ENCODE peak calls at places on chromosomes 6 and 20, in ten cellular contexts. One of them, this sample, is unnamed.

GRCh38 chr6:152368761-152369624 is 268.2 kb downstream of the SYNE1 start:
- DNase-seq in hepatic stellate cell: no peak
- DNase-seq in stimulated activated CD4-positive, alpha-beta T cell treated with anti-CD3 and anti-CD28 coated beads, TNF-alpha, amount 100 ng/mL, for 4 hours: no peak
- DNase-seq in IMR-90: peak; percentile 35
- DNase-seq in amniotic stem cell: no peak
- DNase-seq in AG04449: no peak
- DNase-seq in GM19239: no peak
- DNase-seq in CD8-positive, alpha-beta T cell: no peak
- DNase-seq in lung microvascular endothelial cell: peak; percentile 15
- DNase-seq in activated CD4-positive, alpha-beta T cell treated with anti-CD3 and anti-CD28 coated beads, Interleukin-2, amount 50 U/mL, for 1 hour: no peak
- DNase-seq in this sample: no peak

GRCh38 chr20:4064118-4064962 is 49.0 kb upstream of the RNF24 start:
- DNase-seq in lung microvascular endothelial cell: peak; percentile 97
- DNase-seq in GM19239: no peak
- DNase-seq in activated CD4-positive, alpha-beta T cell treated with anti-CD3 and anti-CD28 coated beads, Interleukin-2, amount 50 U/mL, for 1 hour: no peak
- DNase-seq in AG04449: no peak
- DNase-seq in amniotic stem cell: peak; percentile 74
- DNase-seq in CD8-positive, alpha-beta T cell: no peak
- DNase-seq in IMR-90: peak; percentile 93
- DNase-seq in stimulated activated CD4-positive, alpha-beta T cell treated with anti-CD3 and anti-CD28 coated beads, TNF-alpha, amount 100 ng/mL, for 4 hours: no peak
- DNase-seq in hepatic stellate cell: peak; percentile 86
- DNase-seq in this sample: peak; percentile 89

GRCh38 chr6:16901777-16902176 is 140.5 kb upstream of the ATXN1 start:
- DNase-seq in lung microvascular endothelial cell: peak; percentile 7
- DNase-seq in stimulated activated CD4-positive, alpha-beta T cell treated with anti-CD3 and anti-CD28 coated beads, TNF-alpha, amount 100 ng/mL, for 4 hours: no peak
- DNase-seq in IMR-90: peak; percentile 61
- DNase-seq in amniotic stem cell: no peak
- DNase-seq in AG04449: no peak
- DNase-seq in activated CD4-positive, alpha-beta T cell treated with anti-CD3 and anti-CD28 coated beads, Interleukin-2, amount 50 U/mL, for 1 hour: no peak
- DNase-seq in GM19239: no peak
- DNase-seq in hepatic stellate cell: no peak
- DNase-seq in CD8-positive, alpha-beta T cell: no peak
- DNase-seq in this sample: peak; percentile 64

GRCh38 chr20:36120241-36120640 is 34.3 kb upstream of the EPB41L1 start:
- DNase-seq in hepatic stellate cell: no peak
- DNase-seq in GM19239: no peak
- DNase-seq in stimulated activated CD4-positive, alpha-beta T cell treated with anti-CD3 and anti-CD28 coated beads, TNF-alpha, amount 100 ng/mL, for 4 hours: no peak
- DNase-seq in IMR-90: no peak
- DNase-seq in CD8-positive, alpha-beta T cell: no peak
- DNase-seq in activated CD4-positive, alpha-beta T cell treated with anti-CD3 and anti-CD28 coated beads, Interleukin-2, amount 50 U/mL, for 1 hour: no peak
- DNase-seq in lung microvascular endothelial cell: no peak
- DNase-seq in AG04449: no peak
- DNase-seq in amniotic stem cell: no peak
- DNase-seq in this sample: no peak

GRCh38 chr20:56343861-56344381 is 14.9 kb upstream of the FAM210B start:
- DNase-seq in hepatic stellate cell: peak; percentile 59
- DNase-seq in activated CD4-positive, alpha-beta T cell treated with anti-CD3 and anti-CD28 coated beads, Interleukin-2, amount 50 U/mL, for 1 hour: peak; percentile 12
- DNase-seq in CD8-positive, alpha-beta T cell: peak; percentile 33
- DNase-seq in amniotic stem cell: peak; percentile 6
- DNase-seq in lung microvascular endothelial cell: peak; percentile 56
- DNase-seq in AG04449: no peak
- DNase-seq in IMR-90: peak; percentile 24
- DNase-seq in GM19239: peak; percentile 34
- DNase-seq in stimulated activated CD4-positive, alpha-beta T cell treated with anti-CD3 and anti-CD28 coated beads, TNF-alpha, amount 100 ng/mL, for 4 hours: peak; percentile 17
- DNase-seq in this sample: peak; percentile 51

GRCh38 chr20:5135363-5136012 is 8.7 kb downstream of the CDS2 start:
- DNase-seq in IMR-90: no peak
- DNase-seq in amniotic stem cell: no peak
- DNase-seq in lung microvascular endothelial cell: no peak
- DNase-seq in activated CD4-positive, alpha-beta T cell treated with anti-CD3 and anti-CD28 coated beads, Interleukin-2, amount 50 U/mL, for 1 hour: no peak
- DNase-seq in GM19239: no peak
- DNase-seq in stimulated activated CD4-positive, alpha-beta T cell treated with anti-CD3 and anti-CD28 coated beads, TNF-alpha, amount 100 ng/mL, for 4 hours: no peak
- DNase-seq in hepatic stellate cell: no peak
- DNase-seq in CD8-positive, alpha-beta T cell: no peak
- DNase-seq in AG04449: no peak
- DNase-seq in this sample: no peak

GRCh38 chr6:135686784-135687301 is 164.7 kb upstream of the PDE7B start:
- DNase-seq in CD8-positive, alpha-beta T cell: no peak
- DNase-seq in IMR-90: peak; percentile 60
- DNase-seq in lung microvascular endothelial cell: peak; percentile 62
- DNase-seq in hepatic stellate cell: no peak
- DNase-seq in GM19239: no peak
- DNase-seq in amniotic stem cell: no peak
- DNase-seq in stimulated activated CD4-positive, alpha-beta T cell treated with anti-CD3 and anti-CD28 coated beads, TNF-alpha, amount 100 ng/mL, for 4 hours: no peak
- DNase-seq in activated CD4-positive, alpha-beta T cell treated with anti-CD3 and anti-CD28 coated beads, Interleukin-2, amount 50 U/mL, for 1 hour: no peak
- DNase-seq in AG04449: peak; percentile 49
- DNase-seq in this sample: no peak

GRCh38 chr6:158565482-158566040 is 5.7 kb downstream of the TMEM181 start:
- DNase-seq in CD8-positive, alpha-beta T cell: no peak
- DNase-seq in lung microvascular endothelial cell: no peak
- DNase-seq in stimulated activated CD4-positive, alpha-beta T cell treated with anti-CD3 and anti-CD28 coated beads, TNF-alpha, amount 100 ng/mL, for 4 hours: no peak
- DNase-seq in AG04449: no peak
- DNase-seq in GM19239: no peak
- DNase-seq in hepatic stellate cell: no peak
- DNase-seq in activated CD4-positive, alpha-beta T cell treated with anti-CD3 and anti-CD28 coated beads, Interleukin-2, amount 50 U/mL, for 1 hour: no peak
- DNase-seq in IMR-90: no peak
- DNase-seq in amniotic stem cell: no peak
- DNase-seq in this sample: no peak

GRCh38 chr6:73521351-73522254 is 771 bp upstream of the EEF1A1 start:
- DNase-seq in activated CD4-positive, alpha-beta T cell treated with anti-CD3 and anti-CD28 coated beads, Interleukin-2, amount 50 U/mL, for 1 hour: no peak
- DNase-seq in GM19239: no peak
- DNase-seq in lung microvascular endothelial cell: peak; percentile 84
- DNase-seq in stimulated activated CD4-positive, alpha-beta T cell treated with anti-CD3 and anti-CD28 coated beads, TNF-alpha, amount 100 ng/mL, for 4 hours: peak; percentile 71
- DNase-seq in AG04449: no peak
- DNase-seq in IMR-90: peak; percentile 91
- DNase-seq in CD8-positive, alpha-beta T cell: peak; percentile 67
- DNase-seq in amniotic stem cell: peak; percentile 67
- DNase-seq in hepatic stellate cell: peak; percentile 83
- DNase-seq in this sample: peak; percentile 33

GRCh38 chr20:62671765-62672164 is 29.5 kb downstream of the SLCO4A1 start:
- DNase-seq in lung microvascular endothelial cell: no peak
- DNase-seq in amniotic stem cell: no peak
- DNase-seq in activated CD4-positive, alpha-beta T cell treated with anti-CD3 and anti-CD28 coated beads, Interleukin-2, amount 50 U/mL, for 1 hour: no peak
- DNase-seq in GM19239: no peak
- DNase-seq in stimulated activated CD4-positive, alpha-beta T cell treated with anti-CD3 and anti-CD28 coated beads, TNF-alpha, amount 100 ng/mL, for 4 hours: no peak
- DNase-seq in CD8-positive, alpha-beta T cell: no peak
- DNase-seq in IMR-90: no peak
- DNase-seq in hepatic stellate cell: no peak
- DNase-seq in AG04449: no peak
- DNase-seq in this sample: no peak

GRCh38 chr6:111925296-111925695 is 52.0 kb upstream of the FYN start:
- DNase-seq in CD8-positive, alpha-beta T cell: no peak
- DNase-seq in amniotic stem cell: no peak
- DNase-seq in GM19239: no peak
- DNase-seq in AG04449: no peak
- DNase-seq in hepatic stellate cell: peak; percentile 70
- DNase-seq in stimulated activated CD4-positive, alpha-beta T cell treated with anti-CD3 and anti-CD28 coated beads, TNF-alpha, amount 100 ng/mL, for 4 hours: no peak
- DNase-seq in IMR-90: peak; percentile 82
- DNase-seq in activated CD4-positive, alpha-beta T cell treated with anti-CD3 and anti-CD28 coated beads, Interleukin-2, amount 50 U/mL, for 1 hour: no peak
- DNase-seq in lung microvascular endothelial cell: peak; percentile 81
- DNase-seq in this sample: no peak

GRCh38 chr20:52025938-52026337 is 165.6 kb downstream of the ZFP64 start:
- DNase-seq in amniotic stem cell: no peak
- DNase-seq in stimulated activated CD4-positive, alpha-beta T cell treated with anti-CD3 and anti-CD28 coated beads, TNF-alpha, amount 100 ng/mL, for 4 hours: no peak
- DNase-seq in IMR-90: peak; percentile 57
- DNase-seq in activated CD4-positive, alpha-beta T cell treated with anti-CD3 and anti-CD28 coated beads, Interleukin-2, amount 50 U/mL, for 1 hour: no peak
- DNase-seq in GM19239: no peak
- DNase-seq in lung microvascular endothelial cell: no peak
- DNase-seq in hepatic stellate cell: no peak
- DNase-seq in AG04449: no peak
- DNase-seq in CD8-positive, alpha-beta T cell: no peak
- DNase-seq in this sample: no peak

GRCh38 chr6:158223926-158224325 is 55.8 kb downstream of the GTF2H5 start:
- DNase-seq in activated CD4-positive, alpha-beta T cell treated with anti-CD3 and anti-CD28 coated beads, Interleukin-2, amount 50 U/mL, for 1 hour: no peak
- DNase-seq in amniotic stem cell: no peak
- DNase-seq in AG04449: no peak
- DNase-seq in stimulated activated CD4-positive, alpha-beta T cell treated with anti-CD3 and anti-CD28 coated beads, TNF-alpha, amount 100 ng/mL, for 4 hours: no peak
- DNase-seq in hepatic stellate cell: no peak
- DNase-seq in CD8-positive, alpha-beta T cell: no peak
- DNase-seq in GM19239: no peak
- DNase-seq in IMR-90: no peak
- DNase-seq in lung microvascular endothelial cell: no peak
- DNase-seq in this sample: no peak

GRCh38 chr20:2528671-2529070 is 7.7 kb upstream of the TMC2 start:
- DNase-seq in IMR-90: no peak
- DNase-seq in hepatic stellate cell: no peak
- DNase-seq in lung microvascular endothelial cell: no peak
- DNase-seq in stimulated activated CD4-positive, alpha-beta T cell treated with anti-CD3 and anti-CD28 coated beads, TNF-alpha, amount 100 ng/mL, for 4 hours: no peak
- DNase-seq in AG04449: no peak
- DNase-seq in activated CD4-positive, alpha-beta T cell treated with anti-CD3 and anti-CD28 coated beads, Interleukin-2, amount 50 U/mL, for 1 hour: no peak
- DNase-seq in GM19239: no peak
- DNase-seq in amniotic stem cell: no peak
- DNase-seq in CD8-positive, alpha-beta T cell: no peak
- DNase-seq in this sample: no peak